ENCODE peak calls at places on chromosomes 1 and 21, in four cellular contexts. Q is tibial nerve, U is H9, V is left ventricle myocardium inferior. R is an unnamed sample.
A peak's percentile ranks its signal among the peaks of the same experiment; 100 is the strongest.

GRCh38 chr1:228891134-228892034 is 156.1 kb downstream of the RHOU start:
- DNase-seq in Q (no peak), U (no peak), V (no peak), R (no peak)

GRCh38 chr21:22200378-22201092 is 1202.3 kb downstream of the NCAM2 start:
- DNase-seq in Q (no peak), U (no peak), V (no peak), R (no peak)

GRCh38 chr1:228214921-228215662 is 7.2 kb downstream of the OBSCN start:
- DNase-seq in Q (no peak), U (no peak), V (no peak), R (no peak)

GRCh38 chr1:117512728-117513321 is 93.0 kb upstream of the TENT5C start:
- DNase-seq in Q (no peak), U (no peak), V (no peak), R (no peak)

GRCh38 chr1:202349263-202349928 is 897 bp downstream of the PPP1R12B start:
- DNase-seq in Q (no peak), U (no peak), V (no peak), R (no peak)

GRCh38 chr1:176315519-176316220 is 108.6 kb upstream of the COP1 start:
- DNase-seq in Q (no peak), U (no peak), V (no peak), R (no peak)

GRCh38 chr1:27137544-27138075 is 17.3 kb downstream of the SLC9A1 start:
- DNase-seq in Q (no peak), U (no peak), V (peak; percentile 42), R (no peak)

GRCh38 chr1:220157738-220158137 is 63.8 kb downstream of the IARS2 start:
- DNase-seq in Q (no peak), U (no peak), V (no peak), R (no peak)

GRCh38 chr21:46188226-46189212 is 4.3 kb upstream of the SPATC1L start:
- DNase-seq in Q (peak; percentile 40), U (peak; percentile 63), V (peak; percentile 58), R (no peak)

GRCh38 chr1:18480315-18481189 is at the start of gene KLHDC7A:
- DNase-seq in Q (no peak), U (peak; percentile 93), V (no peak), R (no peak)

GRCh38 chr1:110339040-110339426 is at the start of gene RBM15:
- DNase-seq in Q (peak; percentile 100), U (peak; percentile 99), V (peak; percentile 97), R (peak; percentile 90)

GRCh38 chr1:52669696-52670095 is 28.5 kb downstream of the COA7 start:
- DNase-seq in Q (no peak), U (no peak), V (no peak), R (no peak)

GRCh38 chr1:93608188-93609109 is 73.2 kb downstream of the BCAR3 start:
- DNase-seq in Q (no peak), U (no peak), V (peak; percentile 40), R (no peak)

GRCh38 chr1:6171546-6172124 is 8.5 kb downstream of the CHD5 start:
- DNase-seq in Q (no peak), U (peak; percentile 74), V (no peak), R (no peak)

GRCh38 chr1:173201968-173202367 is 5.2 kb downstream of the TNFSF4 start:
- DNase-seq in Q (no peak), U (no peak), V (no peak), R (no peak)

GRCh38 chr1:156310962-156311361 is 11.9 kb upstream of the VHLL start:
- DNase-seq in Q (no peak), U (no peak), V (no peak), R (no peak)

GRCh38 chr1:17265162-17265561 is 16.3 kb downstream of the PADI3 start:
- DNase-seq in Q (no peak), U (peak; percentile 62), V (no peak), R (no peak)

GRCh38 chr1:160837558-160838205 is 25.0 kb downstream of the CD244 start:
- DNase-seq in Q (no peak), U (no peak), V (peak; percentile 23), R (peak; percentile 74)

GRCh38 chr1:116971481-116971880 is 30.1 kb upstream of the CD101 start:
- DNase-seq in Q (no peak), U (no peak), V (no peak), R (no peak)

GRCh38 chr1:91596474-91596873 is 95.8 kb downstream of the CDC7 start:
- DNase-seq in Q (no peak), U (no peak), V (no peak), R (no peak)

GRCh38 chr21:41956926-41957729 is 3.3 kb upstream of the C2CD2 start:
- DNase-seq in Q (no peak), U (no peak), V (no peak), R (no peak)

GRCh38 chr1:178644308-178645120 is 80.5 kb upstream of the RALGPS2 start:
- DNase-seq in Q (no peak), U (no peak), V (peak; percentile 29), R (no peak)

GRCh38 chr1:39639333-39640130 is at the start of gene HEYL:
- DNase-seq in Q (peak; percentile 32), U (peak; percentile 92), V (peak; percentile 85), R (peak; percentile 30)

DNA sequence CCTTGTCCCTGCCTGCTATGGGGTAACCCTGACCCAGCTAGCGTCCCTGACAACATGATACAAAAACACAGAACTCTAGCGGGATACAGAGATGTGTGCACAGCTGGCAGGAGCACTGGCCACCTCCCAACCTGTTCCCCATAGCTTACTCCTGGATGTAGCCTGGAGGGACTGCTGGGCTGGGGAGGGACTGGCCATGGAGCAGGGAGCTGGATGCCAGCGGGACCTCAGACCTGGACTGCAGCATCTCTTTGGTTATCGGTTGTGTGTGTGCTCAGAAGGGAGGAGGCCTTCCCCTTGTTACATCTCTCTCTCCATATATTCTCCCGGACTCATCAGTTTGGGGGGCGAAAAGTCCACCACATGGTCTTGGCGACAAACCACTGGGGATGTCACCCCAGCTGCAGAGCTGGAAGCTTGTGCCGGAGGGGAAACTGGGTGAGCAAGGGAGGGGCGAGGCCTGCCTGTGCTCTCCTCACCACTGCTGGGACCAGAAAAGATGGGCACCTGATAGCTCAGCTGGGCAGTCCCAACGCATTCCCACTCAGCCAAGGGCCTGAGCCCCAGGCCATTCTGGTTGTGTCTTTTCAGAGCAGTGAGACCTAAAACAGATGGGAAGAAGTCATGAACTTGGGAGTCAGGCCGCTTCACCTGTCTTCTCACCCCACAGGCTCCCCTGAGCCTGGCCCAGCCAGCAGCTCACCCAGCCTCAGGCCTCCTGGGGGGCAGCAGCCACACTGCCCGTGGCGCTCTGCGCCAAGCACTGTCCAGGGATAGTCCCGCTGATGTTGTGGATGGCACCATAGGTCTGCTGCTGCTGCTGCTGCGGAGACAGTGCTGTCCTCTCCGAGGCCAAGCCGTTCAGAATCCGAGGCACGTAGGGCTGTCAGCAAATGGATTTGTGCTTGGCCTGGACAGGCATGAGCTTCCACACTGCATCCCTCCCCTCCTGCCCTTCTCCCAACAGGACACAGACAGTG is 35.6 kb downstream of the TMEM63A start:
- DNase-seq in Q (no peak), U (peak; percentile 30), V (no peak), R (no peak)
- TF ChIP-seq CTCF in Q (no peak), U (no peak), V (no peak), R (no peak)

DNA sequence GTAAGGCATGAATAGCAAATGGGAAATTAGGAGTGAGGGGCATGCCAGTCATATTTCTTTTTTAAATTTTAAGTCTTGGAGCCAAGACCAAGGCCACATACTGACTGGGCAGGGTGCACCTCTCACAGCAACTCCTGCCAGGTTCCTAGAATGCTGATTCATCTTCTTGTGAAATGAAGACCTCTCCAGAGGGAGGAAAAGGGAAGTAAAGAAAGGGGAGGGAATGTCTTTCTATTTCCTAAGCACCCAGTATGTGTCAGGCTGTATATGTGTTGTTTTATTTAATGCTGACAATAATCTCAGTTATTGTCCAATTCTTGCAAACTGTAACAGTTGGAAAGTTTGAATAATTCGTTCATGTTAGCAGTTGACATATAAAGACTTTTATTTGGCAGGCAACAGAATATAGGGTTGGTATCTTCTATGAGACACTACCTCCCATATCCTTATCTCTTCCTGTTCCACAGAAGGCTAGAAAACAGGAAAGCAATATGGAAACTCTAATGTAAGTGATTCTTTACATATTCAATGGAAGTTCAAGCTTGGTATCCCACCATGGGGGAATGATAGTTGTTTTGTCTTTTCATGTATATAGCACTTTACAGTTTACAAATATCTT is 259.1 kb upstream of the USP24 start:
- DNase-seq in Q (no peak), U (no peak), V (no peak), R (no peak)
- TF ChIP-seq CTCF in Q (no peak), U (no peak), V (no peak), R (no peak)

GRCh38 chr1:84141177-84142003 is 2.7 kb upstream of the PRKACB start:
- DNase-seq in Q (no peak), U (no peak), V (no peak), R (no peak)
- TF ChIP-seq CTCF in Q (peak; percentile 42), U (peak; percentile 50), V (peak; percentile 62), R (peak; percentile 89)

GRCh38 chr1:25068829-25069228 is 138.8 kb upstream of the RUNX3 start:
- DNase-seq in Q (no peak), U (no peak), V (no peak), R (no peak)
- TF ChIP-seq CTCF in Q (no peak), U (peak; percentile 34), V (no peak), R (no peak)

DNA sequence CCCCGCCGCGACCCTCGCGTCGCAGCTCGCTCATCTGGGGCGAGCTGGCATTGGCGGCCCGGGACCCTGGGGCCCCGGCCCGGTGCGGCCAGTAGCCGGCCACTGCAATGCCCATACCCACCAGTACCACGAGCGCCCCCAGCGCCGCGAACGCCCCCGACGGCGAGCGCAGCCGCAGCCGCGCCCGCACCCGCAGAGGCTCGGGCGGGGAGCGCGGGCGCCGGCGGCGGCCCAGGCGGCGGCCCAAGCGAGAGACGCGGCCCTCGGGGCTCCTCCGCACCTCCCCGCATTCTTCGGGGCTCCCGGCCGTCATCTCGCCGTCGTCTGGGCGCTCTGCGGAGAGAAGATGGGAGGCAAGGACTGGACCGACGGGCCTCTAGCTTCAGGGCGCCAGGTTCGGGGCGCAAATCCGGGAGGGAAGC is 2.2 kb downstream of the TMEM200B start:
- DNase-seq in Q (no peak), U (no peak), V (no peak), R (no peak)
- TF ChIP-seq CTCF in Q (no peak), U (peak; percentile 8), V (peak; percentile 6), R (peak; percentile 10)

GRCh38 chr1:226569879-226570547 is 21.4 kb downstream of the STUM start:
- DNase-seq in Q (no peak), U (peak; percentile 90), V (no peak), R (no peak)
- TF ChIP-seq CTCF in Q (no peak), U (peak; percentile 73), V (no peak), R (no peak)